ENCODE peak calls at places on chromosomes 7 and 10, in seven cellular contexts. H, U, I, X, V, K and L are unnamed samples.

GRCh38 chr7:45073031-45073842 is 15.5 kb downstream of the NACAD start:
- DNase-seq in H (no peak), U (peak; percentile 23), I (no peak), X (no peak), V (no peak), K (no peak), L (no peak)

GRCh38 chr7:104795086-104795485 is 218.9 kb upstream of the KMT2E start:
- DNase-seq in H (no peak), U (no peak), I (no peak), X (no peak), V (no peak), K (no peak), L (no peak)

GRCh38 chr10:76085773-76086570 is 654.5 kb downstream of the LRMDA start:
- DNase-seq in H (no peak), U (no peak), I (no peak), X (no peak), V (no peak), K (no peak), L (no peak)

GRCh38 chr7:148723166-148723559 is 24.5 kb downstream of the CUL1 start:
- DNase-seq in H (no peak), U (no peak), I (no peak), X (no peak), V (no peak), K (no peak), L (no peak)

GRCh38 chr7:102286237-102287081 is at the start of gene SH2B2:
- DNase-seq in H (peak; percentile 67), U (peak; percentile 79), I (peak; percentile 90), X (peak; percentile 79), V (peak; percentile 70), K (peak; percentile 79), L (peak; percentile 91)

GRCh38 chr10:70536196-70536920 is 57.8 kb downstream of the PALD1 start:
- DNase-seq in H (no peak), U (peak; percentile 68), I (no peak), X (no peak), V (no peak), K (no peak), L (no peak)

GRCh38 chr10:97327348-97328294 is 6.9 kb downstream of the FRAT2 start:
- DNase-seq in H (no peak), U (no peak), I (no peak), X (no peak), V (peak; percentile 34), K (peak; percentile 57), L (no peak)

GRCh38 chr7:134941185-134941900 is 45.0 kb upstream of the AGBL3 start:
- DNase-seq in H (no peak), U (peak; percentile 96), I (no peak), X (no peak), V (no peak), K (no peak), L (no peak)

GRCh38 chr7:46486264-46487206 is 565.5 kb upstream of the IGFBP3 start:
- DNase-seq in H (peak; percentile 4), U (no peak), I (no peak), X (no peak), V (peak; percentile 40), K (peak; percentile 33), L (no peak)

GRCh38 chr7:112510032-112510742 is 29.4 kb downstream of the LSMEM1 start:
- DNase-seq in H (no peak), U (no peak), I (no peak), X (no peak), V (no peak), K (peak; percentile 5), L (no peak)

GRCh38 chr10:93383562-93383981 is 98.6 kb downstream of the MYOF start:
- DNase-seq in H (no peak), U (peak; percentile 59), I (no peak), X (no peak), V (no peak), K (peak; percentile 4), L (no peak)

GRCh38 chr7:12458520-12459131 is 55.0 kb upstream of the VWDE start:
- DNase-seq in H (no peak), U (peak; percentile 45), I (no peak), X (peak; percentile 55), V (no peak), K (no peak), L (no peak)

GRCh38 chr10:130778166-130778545 is 533.4 kb downstream of the TCERG1L start:
- DNase-seq in H (no peak), U (no peak), I (no peak), X (no peak), V (no peak), K (no peak), L (no peak)

GRCh38 chr10:42938351-42938750 is 138.5 kb upstream of the RET start:
- DNase-seq in H (no peak), U (no peak), I (no peak), X (no peak), V (no peak), K (no peak), L (no peak)

GRCh38 chr10:30639946-30640786 is 10.6 kb upstream of the LYZL2 start:
- DNase-seq in H (no peak), U (peak; percentile 60), I (no peak), X (peak; percentile 59), V (no peak), K (peak; percentile 17), L (no peak)

GRCh38 chr10:124119933-124120332 is 26.5 kb upstream of the CHST15 start:
- DNase-seq in H (peak; percentile 31), U (no peak), I (peak; percentile 71), X (no peak), V (no peak), K (peak; percentile 47), L (peak; percentile 74)

GRCh38 chr7:142592231-142592630 is 157.0 kb upstream of the PRSS1 start:
- DNase-seq in H (no peak), U (no peak), I (no peak), X (no peak), V (no peak), K (no peak), L (no peak)

GRCh38 chr10:69855346-69856163 is 53.8 kb downstream of the COL13A1 start:
- DNase-seq in H (peak; percentile 93), U (no peak), I (no peak), X (no peak), V (no peak), K (no peak), L (no peak)

GRCh38 chr7:150313870-150314269 is 9.3 kb upstream of the LRRC61 start:
- DNase-seq in H (no peak), U (no peak), I (no peak), X (no peak), V (no peak), K (no peak), L (no peak)

GRCh38 chr10:133044502-133044901 is 43.2 kb upstream of the ADGRA1 start:
- DNase-seq in H (no peak), U (no peak), I (no peak), X (no peak), V (no peak), K (no peak), L (no peak)

GRCh38 chr10:73044378-73045285 is 52.0 kb downstream of the P4HA1 start:
- DNase-seq in H (no peak), U (peak; percentile 53), I (no peak), X (no peak), V (no peak), K (no peak), L (no peak)

GRCh38 chr10:24518981-24519597 is 204.6 kb downstream of the ARHGAP21 start:
- DNase-seq in H (peak; percentile 74), U (peak; percentile 74), I (peak; percentile 48), X (peak; percentile 84), V (peak; percentile 77), K (peak; percentile 69), L (no peak)

GRCh38 chr7:142440219-142441073 is 182.6 kb upstream of the PRSS58 start:
- DNase-seq in H (no peak), U (peak; percentile 93), I (no peak), X (no peak), V (no peak), K (no peak), L (no peak)

GRCh38 chr10:82249141-82249540 is 374.1 kb downstream of the NRG3 start:
- DNase-seq in H (no peak), U (no peak), I (no peak), X (no peak), V (no peak), K (no peak), L (no peak)

GRCh38 chr7:117157121-117157870 is 165.6 kb downstream of the WNT2 start:
- DNase-seq in H (peak; percentile 79), U (no peak), I (peak; percentile 41), X (no peak), V (no peak), K (peak; percentile 57), L (no peak)

DNA sequence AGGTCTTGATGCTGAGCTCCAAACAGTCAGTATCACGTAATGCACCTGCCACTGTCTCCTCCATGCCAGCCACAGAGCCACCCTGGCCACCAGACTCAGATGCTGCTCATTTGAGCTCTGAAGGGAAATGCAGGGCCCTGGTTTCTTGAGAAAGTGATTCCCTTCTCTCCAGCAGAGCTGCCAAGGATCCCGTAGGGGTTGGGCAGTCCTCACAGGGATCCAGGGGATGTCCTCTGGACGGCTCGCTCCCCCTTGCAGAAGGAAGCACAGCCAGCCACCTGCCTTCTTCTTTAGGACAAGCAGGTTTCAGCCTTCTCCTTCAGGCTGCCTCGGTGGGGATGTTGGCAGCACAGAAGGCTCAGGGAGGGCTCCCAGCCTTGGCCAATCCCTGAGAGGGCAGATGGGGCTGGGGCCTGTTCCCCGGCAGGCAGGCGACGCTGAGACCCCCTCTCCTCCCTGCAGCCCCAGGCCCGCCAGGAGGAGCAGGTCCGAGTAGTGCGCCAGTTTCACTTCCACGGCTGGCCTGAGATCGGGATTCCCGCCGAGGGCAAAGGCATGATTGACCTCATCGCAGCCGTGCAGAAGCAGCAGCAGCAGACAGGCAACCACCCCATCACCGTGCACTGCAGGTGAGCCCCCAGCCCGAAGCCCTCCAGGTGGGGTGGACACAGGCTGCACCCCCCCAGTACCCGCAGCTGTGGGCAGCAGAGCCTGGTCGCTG is 48.9 kb downstream of the MKI67 start:
- DNase-seq in H (no peak), U (no peak), I (no peak), X (no peak), V (no peak), K (no peak), L (peak; percentile 51)
- H3K36me3 ChIP-seq in H (no peaks in the 10 kb centered on the region), U (no peaks in the 10 kb centered on the region), I (peaks cover 99% of the 10 kb centered on the region), X (no peaks in the 10 kb centered on the region), V (no peaks in the 10 kb centered on the region), K (no peaks in the 10 kb centered on the region), L (peaks cover 92% of the 10 kb centered on the region)

GRCh38 chr10:91829268-91829667 is 31.0 kb downstream of the TNKS2 start:
- DNase-seq in H (no peak), U (no peak), I (no peak), X (no peak), V (no peak), K (no peak), L (no peak)
- H3K36me3 ChIP-seq in H (peaks cover 58% of the 10 kb centered on the region), U (peaks cover 3% of the 10 kb centered on the region), I (peaks cover 100% of the 10 kb centered on the region), X (peaks cover 72% of the 10 kb centered on the region), V (no peaks in the 10 kb centered on the region), K (peaks cover 19% of the 10 kb centered on the region), L (peaks cover 98% of the 10 kb centered on the region)

GRCh38 chr7:131074585-131074984 is 253.1 kb upstream of the MKLN1 start:
- DNase-seq in H (no peak), U (no peak), I (no peak), X (no peak), V (no peak), K (no peak), L (no peak)
- H3K36me3 ChIP-seq in H (peaks cover 6% of the 10 kb centered on the region), U (no peaks in the 10 kb centered on the region), I (peaks cover 20% of the 10 kb centered on the region), X (no peaks in the 10 kb centered on the region), V (no peaks in the 10 kb centered on the region), K (no peaks in the 10 kb centered on the region), L (peaks cover 31% of the 10 kb centered on the region)

DNA sequence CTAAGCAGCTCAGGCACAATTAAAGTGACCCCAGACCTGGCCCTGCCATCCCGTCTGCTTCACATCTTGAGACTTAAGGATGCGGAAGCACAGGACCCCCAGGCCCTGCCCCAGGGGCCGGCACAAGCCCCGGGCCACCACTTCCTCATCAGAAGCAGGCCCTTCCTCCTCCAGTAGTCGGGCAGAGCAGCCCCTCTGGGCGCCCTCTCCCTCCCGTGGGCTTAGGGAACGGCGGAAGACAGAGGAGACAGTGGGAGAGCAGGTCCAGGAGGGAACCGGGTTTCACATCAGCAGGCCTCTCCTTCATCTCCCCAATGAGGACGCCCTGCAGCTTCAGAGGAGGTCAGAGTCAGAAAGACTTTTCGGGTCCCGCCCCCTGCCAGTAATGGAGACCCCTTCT is 135.7 kb upstream of the PPIF start:
- DNase-seq in H (no peak), U (no peak), I (no peak), X (no peak), V (no peak), K (no peak), L (no peak)
- H3K36me3 ChIP-seq in H (peaks cover 66% of the 10 kb centered on the region), U (peaks cover 5% of the 10 kb centered on the region), I (peaks cover 96% of the 10 kb centered on the region), X (peaks cover 49% of the 10 kb centered on the region), V (peaks cover 5% of the 10 kb centered on the region), K (peaks cover 14% of the 10 kb centered on the region), L (peaks cover 86% of the 10 kb centered on the region)